ENCODE peak calls at places on chromosomes 2 and 18, in six cellular contexts. U is ovary, E is transverse colon, G is gastrocnemius medialis, B is tibial nerve, K is A549. L is an unnamed sample.

GRCh38 chr2:25283921-25284320 is 57.8 kb downstream of the DNMT3A start:
- DNase-seq in U (no peak), E (no peak), G (no peak), B (no peak), K (no peak), L (no peak)

GRCh38 chr18:76149728-76150127 is 345.3 kb downstream of the ZNF516 start:
- DNase-seq in U (no peak), E (no peak), G (no peak), B (no peak), K (no peak), L (no peak)

GRCh38 chr2:109401370-109401769 is 212.4 kb downstream of the SEPTIN10 start:
- DNase-seq in U (no peak), E (no peak), G (peak; percentile 48), B (no peak), K (no peak), L (no peak)

GRCh38 chr2:37323770-37324535 is 680 bp downstream of the PRKD3 start:
- DNase-seq in U (no peak), E (peak; percentile 47), G (peak; percentile 27), B (no peak), K (peak; percentile 27), L (peak; percentile 84)

GRCh38 chr2:113173563-113174368 is at the start of gene PSD4:
- DNase-seq in U (no peak), E (peak; percentile 82), G (peak; percentile 23), B (no peak), K (no peak), L (peak; percentile 97)

GRCh38 chr2:66537001-66537400 is 102.1 kb downstream of the MEIS1 start:
- DNase-seq in U (no peak), E (no peak), G (no peak), B (no peak), K (no peak), L (no peak)

GRCh38 chr18:79400591-79401381 is 5.1 kb downstream of the NFATC1 start:
- DNase-seq in U (peak; percentile 74), E (no peak), G (no peak), B (no peak), K (no peak), L (peak; percentile 88)

GRCh38 chr2:148201075-148202004 is 180.4 kb downstream of the MBD5 start:
- DNase-seq in U (no peak), E (peak; percentile 32), G (no peak), B (no peak), K (peak; percentile 85), L (no peak)

GRCh38 chr2:170822292-170822884 is 5.7 kb downstream of the GAD1 start:
- DNase-seq in U (no peak), E (no peak), G (no peak), B (no peak), K (peak; percentile 37), L (peak; percentile 76)

GRCh38 chr2:38856165-38856564 is 19.6 kb downstream of the DHX57 start:
- DNase-seq in U (no peak), E (no peak), G (no peak), B (no peak), K (no peak), L (no peak)

GRCh38 chr2:5373200-5373599 is 319.0 kb upstream of the SOX11 start:
- DNase-seq in U (no peak), E (no peak), G (no peak), B (no peak), K (no peak), L (no peak)

GRCh38 chr18:54134053-54134452 is 90.4 kb downstream of the MBD2 start:
- DNase-seq in U (no peak), E (no peak), G (no peak), B (no peak), K (no peak), L (no peak)

GRCh38 chr2:102208774-102209173 is 22.0 kb downstream of the IL1RL2 start:
- DNase-seq in U (no peak), E (no peak), G (no peak), B (no peak), K (no peak), L (no peak)

GRCh38 chr2:120966510-120967254 is 231.0 kb downstream of the GLI2 start:
- DNase-seq in U (no peak), E (no peak), G (no peak), B (no peak), K (no peak), L (no peak)

GRCh38 chr18:35466334-35466733 is 31.4 kb downstream of the INO80C start:
- DNase-seq in U (no peak), E (no peak), G (no peak), B (no peak), K (no peak), L (no peak)

GRCh38 chr2:6744037-6744436 is 121.7 kb downstream of the CMPK2 start:
- DNase-seq in U (no peak), E (no peak), G (no peak), B (no peak), K (no peak), L (no peak)

GRCh38 chr2:46117994-46118393 is 179.2 kb upstream of the EPAS1 start:
- DNase-seq in U (no peak), E (no peak), G (no peak), B (no peak), K (no peak), L (no peak)
- H3K27ac ChIP-seq in U (no peak overlapping the region), E (no peak overlapping the region), G (peak overlapping the region; percentile 44), B (no peak overlapping the region), K (peak overlapping the region; percentile 84), L (no peak overlapping the region)

GRCh38 chr2:230640540-230641011 is 72.1 kb upstream of the CAB39 start:
- DNase-seq in U (no peak), E (no peak), G (no peak), B (no peak), K (peak; percentile 41), L (no peak)

GRCh38 chr2:230642966-230643365 is 69.7 kb upstream of the CAB39 start:
- DNase-seq in U (no peak), E (no peak), G (no peak), B (no peak), K (no peak), L (no peak)

DNA sequence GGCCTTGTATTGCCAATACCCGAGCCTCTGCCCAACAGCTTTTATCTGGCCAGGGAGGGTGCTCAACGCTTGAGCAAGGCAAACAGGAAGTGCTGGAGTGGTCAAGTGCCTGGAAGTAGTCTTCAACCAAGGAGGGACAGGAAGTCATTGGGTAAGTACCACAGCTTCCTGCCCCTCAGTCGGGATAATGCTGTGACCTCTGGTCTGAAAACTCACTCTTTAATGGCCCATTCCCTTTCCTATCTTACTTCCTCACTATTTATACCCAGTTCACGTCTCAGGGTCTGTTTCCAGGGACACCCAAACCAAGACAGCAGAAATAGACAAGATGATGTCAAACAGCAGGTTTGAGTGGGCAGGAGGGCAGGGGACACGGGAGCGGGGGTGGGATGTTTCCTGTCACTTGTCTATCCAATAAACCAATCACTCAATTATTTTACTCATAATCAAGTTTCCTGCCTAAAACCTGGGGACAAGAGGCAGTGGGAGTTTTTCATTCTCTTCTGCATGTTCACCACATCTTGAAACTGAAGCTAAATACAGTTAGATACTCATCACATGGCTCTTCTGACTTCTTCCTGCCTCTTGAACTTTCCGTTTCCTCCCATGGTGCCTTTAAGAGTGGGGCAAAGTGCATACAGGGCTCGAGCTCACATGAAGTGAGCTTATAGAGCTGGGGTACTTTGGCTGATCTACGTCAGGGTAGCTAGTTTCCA is 68.9 kb upstream of the CAB39 start:
- DNase-seq in U (no peak), E (no peak), G (no peak), B (no peak), K (no peak), L (peak; percentile 84)
- TF ChIP-seq POLR2A in U (no peak), E (no peak), G (no peak), B (no peak), K (no peak), L (no peak)

DNA sequence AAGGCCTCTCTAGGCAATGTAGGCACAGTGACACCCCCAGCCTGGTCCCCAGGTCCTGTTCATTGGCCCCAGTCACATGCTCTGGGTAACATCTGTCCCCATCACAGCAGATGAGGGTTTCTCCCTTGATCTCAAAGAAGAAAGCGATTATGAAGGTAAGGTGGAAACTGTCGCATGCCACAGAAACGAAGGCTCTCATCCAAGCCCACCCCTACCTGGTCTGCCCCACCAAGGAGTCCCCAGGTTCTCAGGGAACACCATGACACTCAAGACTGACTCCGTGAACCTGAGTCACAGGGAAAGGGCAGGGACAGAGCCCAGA is 4.7 kb downstream of the HS6ST1 start:
- DNase-seq in U (no peak), E (no peak), G (no peak), B (no peak), K (no peak), L (no peak)
- H3K4me1 ChIP-seq in U (peaks cover 43% of the 10 kb centered on the region), E (peaks cover 30% of the 10 kb centered on the region), G (peaks cover 88% of the 10 kb centered on the region), B (peaks cover 35% of the 10 kb centered on the region), K (peaks cover 13% of the 10 kb centered on the region), L (peaks cover 91% of the 10 kb centered on the region)

GRCh38 chr2:74390601-74391000 is 10.5 kb upstream of the DCTN1 start:
- DNase-seq in U (no peak), E (no peak), G (no peak), B (no peak), K (no peak), L (no peak)
- H3K27ac ChIP-seq in U (no peak overlapping the region), E (no peak overlapping the region), G (peak overlapping the region; percentile 84), B (no peak overlapping the region), K (peak overlapping the region; percentile 93), L (no peak overlapping the region)

DNA sequence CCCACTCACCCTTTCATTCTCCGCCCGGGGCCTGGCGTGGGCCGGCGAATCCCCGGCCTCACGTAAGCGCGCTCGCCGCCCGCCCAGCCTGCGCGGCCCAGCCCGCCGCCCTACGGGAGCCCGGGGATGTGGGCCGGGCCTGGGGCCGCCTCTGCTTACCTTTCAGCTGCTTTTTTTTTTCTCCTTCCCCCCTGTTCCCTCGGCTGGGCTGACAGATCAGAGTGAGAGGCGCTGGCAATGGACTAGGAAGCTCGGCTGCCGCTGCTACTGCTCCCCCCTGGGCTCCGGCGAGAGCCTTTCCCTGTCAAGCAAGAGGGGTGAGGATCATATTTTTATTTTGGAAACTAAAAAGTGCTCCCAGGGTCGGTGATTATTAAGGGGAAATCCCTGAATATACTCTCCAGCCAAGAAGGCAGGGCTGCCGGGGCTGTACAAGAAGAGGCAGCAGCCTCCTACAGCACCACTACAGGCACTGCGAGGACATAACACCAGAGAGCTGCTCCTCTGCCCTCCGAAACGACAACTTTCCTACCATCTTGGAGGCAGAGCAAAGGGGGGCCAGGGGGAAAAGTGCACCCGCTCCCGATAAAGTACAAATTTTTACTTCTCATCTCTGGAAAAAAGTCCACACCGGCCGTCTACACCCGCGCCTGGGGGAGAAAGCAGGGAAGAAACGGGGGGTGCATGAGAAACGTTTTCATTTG is at the start of gene INO80D:
- DNase-seq in U (peak; percentile 75), E (peak; percentile 83), G (peak; percentile 59), B (peak; percentile 57), K (peak; percentile 89), L (peak; percentile 93)
- TF ChIP-seq POLR2A in U (peak; percentile 36), E (peak; percentile 87), G (peak; percentile 68), B (no peak), K (peak; percentile 49), L (no peak)

GRCh38 chr18:45958730-45959129 is 8.4 kb downstream of the EPG5 start:
- DNase-seq in U (no peak), E (no peak), G (no peak), B (no peak), K (no peak), L (no peak)
- H3K4me1 ChIP-seq in U (peaks cover 5% of the 10 kb centered on the region), E (no peaks in the 10 kb centered on the region), G (peaks cover 28% of the 10 kb centered on the region), B (no peaks in the 10 kb centered on the region), K (peaks cover 5% of the 10 kb centered on the region), L (peaks cover 73% of the 10 kb centered on the region)